ENCODE peak calls at places on chromosomes 7 and 10, in five cellular contexts. One of them, this sample, is unnamed.

GRCh38 chr10:132659206-132660091 is 121.9 kb downstream of the INPP5A start:
- DNase-seq in A549: no peak
- DNase-seq in PC-9: no peak
- DNase-seq in PC-3: no peak
- DNase-seq in body of pancreas: no peak
- DNase-seq in this sample: no peak

GRCh38 chr7:28076421-28077163 is 104.0 kb downstream of the JAZF1 start:
- DNase-seq in A549: no peak
- DNase-seq in PC-9: no peak
- DNase-seq in PC-3: no peak
- DNase-seq in body of pancreas: no peak
- DNase-seq in this sample: no peak

GRCh38 chr10:118768041-118768933 is 13.5 kb upstream of the CACUL1 start:
- DNase-seq in A549: no peak
- DNase-seq in PC-9: no peak
- DNase-seq in PC-3: peak; percentile 6
- DNase-seq in body of pancreas: no peak
- DNase-seq in this sample: no peak

GRCh38 chr7:66758964-66759628 is 18.6 kb downstream of the RABGEF1 start:
- DNase-seq in A549: no peak
- DNase-seq in PC-9: no peak
- DNase-seq in PC-3: no peak
- DNase-seq in body of pancreas: no peak
- DNase-seq in this sample: no peak

GRCh38 chr10:104220515-104220914 is 11.6 kb downstream of the CFAP43 start:
- DNase-seq in A549: no peak
- DNase-seq in PC-9: no peak
- DNase-seq in PC-3: no peak
- DNase-seq in body of pancreas: no peak
- DNase-seq in this sample: no peak

GRCh38 chr7:74525881-74526280 is 72.2 kb downstream of the GTF2IRD1 start:
- DNase-seq in A549: no peak
- DNase-seq in PC-9: peak; percentile 31
- DNase-seq in PC-3: no peak
- DNase-seq in body of pancreas: peak; percentile 82
- DNase-seq in this sample: no peak

GRCh38 chr7:100682991-100683658 is 9.6 kb downstream of the GNB2 start:
- DNase-seq in A549: no peak
- DNase-seq in PC-9: no peak
- DNase-seq in PC-3: no peak
- DNase-seq in body of pancreas: no peak
- DNase-seq in this sample: no peak

GRCh38 chr7:150912427-150912826 is 60.1 kb downstream of the AOC1 start:
- DNase-seq in A549: no peak
- DNase-seq in PC-9: no peak
- DNase-seq in PC-3: no peak
- DNase-seq in body of pancreas: no peak
- DNase-seq in this sample: no peak

GRCh38 chr7:76332073-76332472 is 26.7 kb downstream of the YWHAG start:
- DNase-seq in A549: no peak
- DNase-seq in PC-9: no peak
- DNase-seq in PC-3: no peak
- DNase-seq in body of pancreas: no peak
- DNase-seq in this sample: no peak

GRCh38 chr10:108911814-108912541 is 1011.3 kb downstream of the XPNPEP1 start:
- DNase-seq in A549: peak; percentile 15
- DNase-seq in PC-9: no peak
- DNase-seq in PC-3: peak; percentile 82
- DNase-seq in body of pancreas: peak; percentile 68
- DNase-seq in this sample: no peak

GRCh38 chr7:36372156-36372555 is 17.5 kb upstream of the ANLN start:
- DNase-seq in A549: no peak
- DNase-seq in PC-9: peak; percentile 61
- DNase-seq in PC-3: peak; percentile 12
- DNase-seq in body of pancreas: no peak
- DNase-seq in this sample: no peak

GRCh38 chr10:122954731-122955050 is 664 bp upstream of the C10orf88 start:
- DNase-seq in A549: no peak
- DNase-seq in PC-9: no peak
- DNase-seq in PC-3: no peak
- DNase-seq in body of pancreas: no peak
- DNase-seq in this sample: no peak

GRCh38 chr10:131786756-131787605 is 113.8 kb upstream of the PPP2R2D start:
- DNase-seq in A549: peak; percentile 26
- DNase-seq in PC-9: no peak
- DNase-seq in PC-3: peak; percentile 52
- DNase-seq in body of pancreas: peak; percentile 31
- DNase-seq in this sample: peak; percentile 25

GRCh38 chr10:27770181-27770580 is 24.6 kb upstream of the MKX start:
- DNase-seq in A549: no peak
- DNase-seq in PC-9: no peak
- DNase-seq in PC-3: no peak
- DNase-seq in body of pancreas: no peak
- DNase-seq in this sample: no peak

GRCh38 chr10:4830546-4830945 is 4.5 kb downstream of the AKR1E2 start:
- DNase-seq in A549: no peak
- DNase-seq in PC-9: no peak
- DNase-seq in PC-3: no peak
- DNase-seq in body of pancreas: no peak
- DNase-seq in this sample: no peak

GRCh38 chr7:46319841-46320240 is 398.8 kb upstream of the IGFBP3 start:
- DNase-seq in A549: no peak
- DNase-seq in PC-9: no peak
- DNase-seq in PC-3: no peak
- DNase-seq in body of pancreas: no peak
- DNase-seq in this sample: no peak

GRCh38 chr7:94043299-94043698 is 39.1 kb upstream of the BET1 start:
- DNase-seq in A549: no peak
- DNase-seq in PC-9: no peak
- DNase-seq in PC-3: peak; percentile 82
- DNase-seq in body of pancreas: no peak
- DNase-seq in this sample: no peak

DNA sequence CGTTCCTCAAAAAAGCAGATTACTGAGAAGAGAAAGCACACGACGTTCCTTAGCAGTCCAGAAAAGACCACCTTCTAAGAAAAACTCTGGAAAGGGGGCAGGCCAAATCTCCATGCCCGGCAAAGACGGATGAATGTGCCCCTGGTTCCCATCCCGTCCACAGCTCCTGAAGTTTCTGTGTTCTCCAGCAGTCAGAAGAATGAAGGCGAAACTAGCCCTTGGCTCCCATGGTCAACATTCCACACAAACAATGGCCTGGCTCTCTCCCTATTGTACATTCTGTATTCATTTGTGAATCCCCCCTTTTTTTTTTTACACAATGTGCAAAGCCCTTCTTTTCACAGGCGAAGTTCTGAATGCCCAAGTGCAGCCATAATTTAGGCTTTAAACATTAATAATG is 5.3 kb downstream of the CTBP2 start:
- DNase-seq in A549: no peak
- DNase-seq in PC-9: no peak
- DNase-seq in PC-3: no peak
- DNase-seq in body of pancreas: no peak
- DNase-seq in this sample: no peak
- H3K4me1 ChIP-seq in A549: peaks cover 55% of the 10 kb centered on the region
- H3K4me1 ChIP-seq in PC-9: peaks cover 21% of the 10 kb centered on the region
- H3K4me1 ChIP-seq in PC-3: peaks cover 50% of the 10 kb centered on the region
- H3K4me1 ChIP-seq in body of pancreas: peaks cover 77% of the 10 kb centered on the region
- H3K4me1 ChIP-seq in this sample: no peaks in the 10 kb centered on the region

GRCh38 chr7:64558323-64558705 is 4.6 kb downstream of the ZNF680 start:
- DNase-seq in A549: no peak
- DNase-seq in PC-9: no peak
- DNase-seq in PC-3: no peak
- DNase-seq in body of pancreas: no peak
- DNase-seq in this sample: no peak
- H3K4me3 ChIP-seq in A549: no peak overlapping the region
- H3K4me3 ChIP-seq in PC-9: no peak overlapping the region
- H3K4me3 ChIP-seq in PC-3: no peak overlapping the region
- H3K4me3 ChIP-seq in body of pancreas: no peak overlapping the region
- H3K4me3 ChIP-seq in this sample: no peak overlapping the region

DNA sequence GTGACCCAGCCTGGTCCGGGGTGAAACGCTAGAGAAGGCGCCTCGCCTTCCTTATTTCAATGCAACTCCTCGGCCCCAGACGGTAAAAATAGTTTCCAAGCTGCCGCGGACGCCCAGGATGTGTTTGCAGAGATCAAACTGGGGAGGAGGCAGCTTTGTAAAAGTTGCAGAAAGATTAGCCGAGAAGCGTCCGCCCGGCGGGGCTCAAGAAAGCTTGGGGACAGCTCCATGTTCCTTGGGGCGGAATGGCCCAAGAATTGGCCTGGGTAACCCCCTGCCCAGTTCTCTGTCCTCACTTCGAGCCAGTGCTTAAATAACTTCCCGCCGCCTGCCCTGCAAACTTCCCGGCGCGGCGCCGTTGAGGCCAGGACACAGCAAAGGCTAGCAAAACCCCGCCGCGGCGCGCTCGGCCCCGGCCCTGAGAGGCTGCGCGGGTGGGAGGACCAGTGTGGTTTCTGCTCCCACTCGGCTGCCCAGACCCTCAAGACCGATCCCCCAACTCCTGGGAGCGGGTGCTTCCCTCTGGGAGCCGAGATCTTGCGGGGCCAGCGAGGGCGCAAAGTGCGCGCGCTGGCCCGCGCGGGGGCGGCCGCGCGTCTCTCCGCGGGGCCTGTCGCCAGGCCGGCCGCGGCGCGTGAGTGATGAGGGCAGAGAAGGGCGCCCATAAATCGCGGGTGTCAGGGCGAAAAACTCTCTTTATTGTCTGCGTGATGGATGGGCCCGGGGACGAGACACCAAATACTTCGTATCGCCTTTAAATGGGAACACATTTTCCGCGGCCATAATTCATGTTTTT is 6.3 kb upstream of the ZNF503 start:
- DNase-seq in A549: no peak
- DNase-seq in PC-9: no peak
- DNase-seq in PC-3: peak; percentile 66
- DNase-seq in body of pancreas: peak; percentile 35
- DNase-seq in this sample: no peak
- H3K4me1 ChIP-seq in A549: peaks cover 9% of the 10 kb centered on the region
- H3K4me1 ChIP-seq in PC-9: peaks cover 14% of the 10 kb centered on the region
- H3K4me1 ChIP-seq in PC-3: peaks cover 30% of the 10 kb centered on the region
- H3K4me1 ChIP-seq in body of pancreas: peaks cover 42% of the 10 kb centered on the region
- H3K4me1 ChIP-seq in this sample: peaks cover 43% of the 10 kb centered on the region

GRCh38 chr7:4745265-4745919 is 30.0 kb upstream of the AP5Z1 start:
- DNase-seq in A549: no peak
- DNase-seq in PC-9: no peak
- DNase-seq in PC-3: no peak
- DNase-seq in body of pancreas: no peak
- DNase-seq in this sample: no peak
- H3K4me3 ChIP-seq in A549: peak overlapping the region; percentile 33
- H3K4me3 ChIP-seq in PC-9: peak overlapping the region; percentile 42
- H3K4me3 ChIP-seq in PC-3: peak overlapping the region; percentile 66
- H3K4me3 ChIP-seq in body of pancreas: no peak overlapping the region
- H3K4me3 ChIP-seq in this sample: peak overlapping the region; percentile 94

GRCh38 chr10:142371-142770 is 7.1 kb downstream of the ZMYND11 start:
- DNase-seq in A549: no peak
- DNase-seq in PC-9: no peak
- DNase-seq in PC-3: peak; percentile 14
- DNase-seq in body of pancreas: no peak
- DNase-seq in this sample: no peak
- H3K4me1 ChIP-seq in A549: peaks cover 19% of the 10 kb centered on the region
- H3K4me1 ChIP-seq in PC-9: peaks cover 15% of the 10 kb centered on the region
- H3K4me1 ChIP-seq in PC-3: peaks cover 12% of the 10 kb centered on the region
- H3K4me1 ChIP-seq in body of pancreas: peaks cover 47% of the 10 kb centered on the region
- H3K4me1 ChIP-seq in this sample: peaks cover 14% of the 10 kb centered on the region

DNA sequence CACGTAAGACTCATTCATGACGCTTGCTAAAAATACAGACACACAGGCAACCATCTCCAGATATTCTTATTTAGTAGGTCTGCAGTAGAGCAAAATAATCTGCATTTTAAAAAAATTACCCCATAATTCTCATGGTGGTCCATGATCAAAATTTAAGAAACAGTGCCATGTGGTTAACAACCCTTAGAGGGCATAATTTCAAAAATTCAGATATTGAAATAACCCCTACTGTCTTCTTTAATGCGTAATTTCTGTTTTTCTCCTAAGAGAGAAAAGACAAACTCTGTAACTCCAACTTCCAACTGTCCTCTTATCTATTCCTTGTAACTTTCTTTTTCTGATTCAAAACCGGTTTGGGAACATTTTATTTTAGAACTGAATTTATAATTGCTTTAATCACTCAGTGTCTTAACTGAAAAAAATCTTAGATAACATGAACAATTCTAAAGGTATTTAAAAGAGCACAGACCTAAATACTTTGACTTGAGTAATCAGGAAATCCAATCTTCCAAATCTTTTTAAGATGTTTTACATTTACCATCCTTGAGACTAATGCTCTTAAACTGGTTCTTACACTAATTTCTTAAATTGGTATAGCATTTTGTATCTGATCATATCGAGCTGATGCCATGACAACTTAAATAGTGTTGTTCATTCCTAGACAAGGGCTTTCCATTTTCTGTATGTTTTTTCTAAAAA is 148.0 kb downstream of the GALNT11 start:
- DNase-seq in A549: no peak
- DNase-seq in PC-9: no peak
- DNase-seq in PC-3: peak; percentile 16
- DNase-seq in body of pancreas: no peak
- DNase-seq in this sample: no peak
- H3K4me3 ChIP-seq in A549: no peak overlapping the region
- H3K4me3 ChIP-seq in PC-9: no peak overlapping the region
- H3K4me3 ChIP-seq in PC-3: no peak overlapping the region
- H3K4me3 ChIP-seq in body of pancreas: no peak overlapping the region
- H3K4me3 ChIP-seq in this sample: no peak overlapping the region

DNA sequence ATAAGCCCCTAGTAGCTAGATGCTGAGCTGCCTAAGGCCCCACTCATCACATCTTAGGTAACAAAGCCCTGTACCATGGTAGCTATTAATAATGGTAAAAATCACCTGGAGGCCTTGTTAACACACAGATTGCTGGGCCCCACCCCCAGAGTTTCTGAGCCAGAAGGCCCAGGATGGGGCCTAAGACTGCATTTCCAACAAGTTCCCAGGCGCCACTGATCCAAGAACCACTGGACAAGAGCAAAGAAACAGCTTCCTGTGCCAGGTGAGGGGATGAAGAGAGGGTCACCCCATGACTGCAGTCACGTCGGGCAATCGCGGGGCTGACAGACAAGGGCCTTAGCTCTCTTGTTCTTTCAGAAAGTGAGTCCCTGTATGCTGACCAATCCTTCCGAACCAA is 46.8 kb downstream of the ACSM6 start:
- DNase-seq in A549: no peak
- DNase-seq in PC-9: no peak
- DNase-seq in PC-3: no peak
- DNase-seq in body of pancreas: no peak
- DNase-seq in this sample: no peak
- H3K4me1 ChIP-seq in A549: peaks cover 32% of the 10 kb centered on the region
- H3K4me1 ChIP-seq in PC-9: peaks cover 28% of the 10 kb centered on the region
- H3K4me1 ChIP-seq in PC-3: peaks cover 34% of the 10 kb centered on the region
- H3K4me1 ChIP-seq in body of pancreas: no peaks in the 10 kb centered on the region
- H3K4me1 ChIP-seq in this sample: no peaks in the 10 kb centered on the region

This sample was measured in CD4-positive, CD25-positive, alpha-beta regulatory T cell.